ENCODE peak calls at places on chromosomes 7 and 10, in four cellular contexts. One of them, this sample, is unnamed.
A peak's percentile ranks its signal among the peaks of the same experiment; 100 is the strongest.

GRCh38 chr7:37982423-37982822 is 62.0 kb downstream of the EPDR1 start:
- DNase-seq in astrocyte of the hippocampus: peak; percentile 74
- DNase-seq in left ventricle myocardium superior: no peak
- DNase-seq in glomerular endothelial cell: no peak
- DNase-seq in this sample: peak; percentile 48

GRCh38 chr10:5944389-5945202 is 32.7 kb downstream of the IL15RA start:
- DNase-seq in astrocyte of the hippocampus: peak; percentile 99
- DNase-seq in left ventricle myocardium superior: peak; percentile 64
- DNase-seq in glomerular endothelial cell: peak; percentile 98
- DNase-seq in this sample: peak; percentile 99

GRCh38 chr10:73916761-73917470 is 6.0 kb downstream of the PLAU start:
- DNase-seq in astrocyte of the hippocampus: no peak
- DNase-seq in left ventricle myocardium superior: no peak
- DNase-seq in glomerular endothelial cell: no peak
- DNase-seq in this sample: no peak

GRCh38 chr7:95886501-95887090 is 114.2 kb downstream of the DYNC1I1 start:
- DNase-seq in astrocyte of the hippocampus: peak; percentile 16
- DNase-seq in left ventricle myocardium superior: no peak
- DNase-seq in glomerular endothelial cell: peak; percentile 90
- DNase-seq in this sample: peak; percentile 38

GRCh38 chr10:12063483-12063818 is 5.3 kb upstream of the DHTKD1 start:
- DNase-seq in astrocyte of the hippocampus: no peak
- DNase-seq in left ventricle myocardium superior: no peak
- DNase-seq in glomerular endothelial cell: no peak
- DNase-seq in this sample: no peak

GRCh38 chr7:143417734-143418378 is 9.2 kb upstream of the EPHA1 start:
- DNase-seq in astrocyte of the hippocampus: no peak
- DNase-seq in left ventricle myocardium superior: no peak
- DNase-seq in glomerular endothelial cell: no peak
- DNase-seq in this sample: no peak

GRCh38 chr10:97684866-97685394 is 2.1 kb downstream of the AVPI1 start:
- DNase-seq in astrocyte of the hippocampus: no peak
- DNase-seq in left ventricle myocardium superior: no peak
- DNase-seq in glomerular endothelial cell: no peak
- DNase-seq in this sample: peak; percentile 20

GRCh38 chr10:10831085-10831484 is 186.6 kb upstream of the CELF2 start:
- DNase-seq in astrocyte of the hippocampus: peak; percentile 54
- DNase-seq in left ventricle myocardium superior: peak; percentile 41
- DNase-seq in glomerular endothelial cell: peak; percentile 95
- DNase-seq in this sample: peak; percentile 80

GRCh38 chr7:103068429-103069403 is 5.9 kb downstream of the FBXL13 start:
- DNase-seq in astrocyte of the hippocampus: no peak
- DNase-seq in left ventricle myocardium superior: no peak
- DNase-seq in glomerular endothelial cell: no peak
- DNase-seq in this sample: no peak

GRCh38 chr7:45978731-45979211 is 57.7 kb upstream of the IGFBP3 start:
- DNase-seq in astrocyte of the hippocampus: no peak
- DNase-seq in left ventricle myocardium superior: no peak
- DNase-seq in glomerular endothelial cell: no peak
- DNase-seq in this sample: no peak

GRCh38 chr7:98102170-98102569 is 4.5 kb upstream of the LMTK2 start:
- DNase-seq in astrocyte of the hippocampus: no peak
- DNase-seq in left ventricle myocardium superior: no peak
- DNase-seq in glomerular endothelial cell: no peak
- DNase-seq in this sample: no peak

GRCh38 chr7:123070702-123071286 is 75.3 kb upstream of the TAS2R16 start:
- DNase-seq in astrocyte of the hippocampus: peak; percentile 3
- DNase-seq in left ventricle myocardium superior: no peak
- DNase-seq in glomerular endothelial cell: no peak
- DNase-seq in this sample: peak; percentile 19

GRCh38 chr10:28681928-28682750 is 4.8 kb downstream of the BAMBI start:
- DNase-seq in astrocyte of the hippocampus: no peak
- DNase-seq in left ventricle myocardium superior: no peak
- DNase-seq in glomerular endothelial cell: no peak
- DNase-seq in this sample: no peak

GRCh38 chr10:60611291-60611747 is 167.0 kb upstream of the CDK1 start:
- DNase-seq in astrocyte of the hippocampus: peak; percentile 74
- DNase-seq in left ventricle myocardium superior: no peak
- DNase-seq in glomerular endothelial cell: peak; percentile 51
- DNase-seq in this sample: peak; percentile 80

GRCh38 chr10:43076876-43077420 is at the start of gene RET:
- DNase-seq in astrocyte of the hippocampus: peak; percentile 59
- DNase-seq in left ventricle myocardium superior: peak; percentile 79
- DNase-seq in glomerular endothelial cell: no peak
- DNase-seq in this sample: no peak

GRCh38 chr10:121188005-121188404 is 336.8 kb downstream of the WDR11 start:
- DNase-seq in astrocyte of the hippocampus: peak; percentile 19
- DNase-seq in left ventricle myocardium superior: no peak
- DNase-seq in glomerular endothelial cell: no peak
- DNase-seq in this sample: no peak

GRCh38 chr7:13990319-13990983 is 985 bp upstream of the ETV1 start:
- DNase-seq in astrocyte of the hippocampus: peak; percentile 66
- DNase-seq in left ventricle myocardium superior: peak; percentile 57
- DNase-seq in glomerular endothelial cell: no peak
- DNase-seq in this sample: peak; percentile 72

GRCh38 chr7:30445770-30446169 is 32.8 kb downstream of the NOD1 start:
- DNase-seq in astrocyte of the hippocampus: peak; percentile 71
- DNase-seq in left ventricle myocardium superior: peak; percentile 75
- DNase-seq in glomerular endothelial cell: no peak
- DNase-seq in this sample: peak; percentile 66

GRCh38 chr7:151798851-151799428 is 78.0 kb downstream of the PRKAG2 start:
- DNase-seq in astrocyte of the hippocampus: no peak
- DNase-seq in left ventricle myocardium superior: no peak
- DNase-seq in glomerular endothelial cell: no peak
- DNase-seq in this sample: no peak

GRCh38 chr10:22620140-22620857 is 94.1 kb downstream of the PIP4K2A start:
- DNase-seq in astrocyte of the hippocampus: peak; percentile 93
- DNase-seq in left ventricle myocardium superior: peak; percentile 86
- DNase-seq in glomerular endothelial cell: peak; percentile 82
- DNase-seq in this sample: peak; percentile 97

GRCh38 chr7:98626393-98627061 is 9.4 kb downstream of the NPTX2 start:
- DNase-seq in astrocyte of the hippocampus: peak; percentile 25
- DNase-seq in left ventricle myocardium superior: no peak
- DNase-seq in glomerular endothelial cell: no peak
- DNase-seq in this sample: no peak

GRCh38 chr7:116330961-116331360 is 120.6 kb downstream of the TES start:
- DNase-seq in astrocyte of the hippocampus: peak; percentile 68
- DNase-seq in left ventricle myocardium superior: no peak
- DNase-seq in glomerular endothelial cell: no peak
- DNase-seq in this sample: peak; percentile 85

GRCh38 chr10:120420421-120420820 is 36.6 kb upstream of the PLPP4 start:
- DNase-seq in astrocyte of the hippocampus: peak; percentile 61
- DNase-seq in left ventricle myocardium superior: no peak
- DNase-seq in glomerular endothelial cell: no peak
- DNase-seq in this sample: peak; percentile 63

GRCh38 chr7:64541438-64542359 is 21.2 kb downstream of the ZNF680 start:
- DNase-seq in astrocyte of the hippocampus: peak; percentile 90
- DNase-seq in left ventricle myocardium superior: peak; percentile 41
- DNase-seq in glomerular endothelial cell: no peak
- DNase-seq in this sample: peak; percentile 85

GRCh38 chr10:86233131-86233530 is 133.5 kb downstream of the GRID1 start:
- DNase-seq in astrocyte of the hippocampus: no peak
- DNase-seq in left ventricle myocardium superior: no peak
- DNase-seq in glomerular endothelial cell: no peak
- DNase-seq in this sample: no peak

GRCh38 chr7:107890493-107890961 is 456 bp upstream of the DLD start:
- DNase-seq in astrocyte of the hippocampus: no peak
- DNase-seq in left ventricle myocardium superior: no peak
- DNase-seq in glomerular endothelial cell: no peak
- DNase-seq in this sample: no peak

GRCh38 chr7:12554421-12554820 is 16.1 kb upstream of the SCIN start:
- DNase-seq in astrocyte of the hippocampus: no peak
- DNase-seq in left ventricle myocardium superior: no peak
- DNase-seq in glomerular endothelial cell: no peak
- DNase-seq in this sample: no peak

GRCh38 chr7:159039716-159040115 is 105.0 kb downstream of the VIPR2 start:
- DNase-seq in astrocyte of the hippocampus: no peak
- DNase-seq in left ventricle myocardium superior: no peak
- DNase-seq in glomerular endothelial cell: no peak
- DNase-seq in this sample: no peak

GRCh38 chr7:142328006-142328405 is 70.1 kb upstream of the PRSS58 start:
- DNase-seq in astrocyte of the hippocampus: peak; percentile 23
- DNase-seq in left ventricle myocardium superior: no peak
- DNase-seq in glomerular endothelial cell: no peak
- DNase-seq in this sample: no peak

GRCh38 chr10:2037966-2038493 is 300.7 kb upstream of the ADARB2 start:
- DNase-seq in astrocyte of the hippocampus: no peak
- DNase-seq in left ventricle myocardium superior: no peak
- DNase-seq in glomerular endothelial cell: no peak
- DNase-seq in this sample: no peak

GRCh38 chr10:17022399-17022798 is 107.2 kb downstream of the CUBN start:
- DNase-seq in astrocyte of the hippocampus: peak; percentile 68
- DNase-seq in left ventricle myocardium superior: peak; percentile 41
- DNase-seq in glomerular endothelial cell: no peak
- DNase-seq in this sample: peak; percentile 60

GRCh38 chr7:1204460-1204859 is 28.2 kb upstream of the UNCX start:
- DNase-seq in astrocyte of the hippocampus: no peak
- DNase-seq in left ventricle myocardium superior: no peak
- DNase-seq in glomerular endothelial cell: no peak
- DNase-seq in this sample: no peak

GRCh38 chr10:49109669-49110335 is 5.5 kb downstream of the VSTM4 start:
- DNase-seq in astrocyte of the hippocampus: no peak
- DNase-seq in left ventricle myocardium superior: peak; percentile 86
- DNase-seq in glomerular endothelial cell: no peak
- DNase-seq in this sample: peak; percentile 32

GRCh38 chr10:10517866-10518265 is 499.8 kb upstream of the CELF2 start:
- DNase-seq in astrocyte of the hippocampus: no peak
- DNase-seq in left ventricle myocardium superior: no peak
- DNase-seq in glomerular endothelial cell: no peak
- DNase-seq in this sample: no peak

GRCh38 chr7:30469303-30469702 is 9.3 kb downstream of the NOD1 start:
- DNase-seq in astrocyte of the hippocampus: peak; percentile 98
- DNase-seq in left ventricle myocardium superior: peak; percentile 77
- DNase-seq in glomerular endothelial cell: peak; percentile 95
- DNase-seq in this sample: peak; percentile 99

GRCh38 chr7:100483728-100484635 is at the start of gene NYAP1:
- DNase-seq in astrocyte of the hippocampus: peak; percentile 81
- DNase-seq in left ventricle myocardium superior: peak; percentile 73
- DNase-seq in glomerular endothelial cell: no peak
- DNase-seq in this sample: peak; percentile 38